ENCODE peak calls at places on chromosomes 7 and 10, in seven cellular contexts. S, C, Q, N, I, U and X are unnamed samples.

GRCh38 chr10:73759512-73760115 is 15.4 kb downstream of the SEC24C start:
- DNase-seq in I (no peak), N (no peak), U (no peak), C (no peak), Q (no peak), S (no peak), X (no peak)

GRCh38 chr10:29202541-29202940 is 86.3 kb upstream of the LYZL1 start:
- DNase-seq in I (no peak), S (no peak), N (no peak), C (no peak), U (no peak), Q (no peak), X (no peak)

GRCh38 chr7:159141660-159142059 is 3.0 kb downstream of the VIPR2 start:
- DNase-seq in Q (no peak), C (no peak), U (no peak), N (no peak), S (no peak), I (no peak), X (no peak)

GRCh38 chr10:53387546-53387945 is 615.0 kb upstream of the MBL2 start:
- DNase-seq in I (no peak), Q (no peak), N (no peak), C (no peak), S (no peak), U (no peak), X (no peak)

GRCh38 chr10:69965919-69966662 is 86.6 kb upstream of the MACROH2A2 start:
- DNase-seq in S (no peak), U (no peak), Q (no peak), I (peak), N (peak), C (no peak), X (no peak)

GRCh38 chr10:97520978-97521761 is 22.4 kb downstream of the UBTD1 start:
- DNase-seq in Q (no peak), C (no peak), N (no peak), I (no peak), S (no peak), U (no peak), X (no peak)

GRCh38 chr7:108211382-108212201 is 81.4 kb upstream of the LAMB4 start:
- DNase-seq in S (peak), N (peak), Q (peak), C (peak), I (no peak), U (peak), X (peak)

GRCh38 chr7:100483728-100484635 is at the start of gene NYAP1:
- DNase-seq in C (peak), S (no peak), N (peak), Q (peak), I (peak), U (no peak), X (no peak)

GRCh38 chr7:150900675-150901074 is 48.4 kb downstream of the AOC1 start:
- DNase-seq in N (no peak), I (no peak), C (no peak), Q (peak), U (no peak), S (no peak), X (no peak)

GRCh38 chr7:150902078-150903033 is 50.0 kb downstream of the AOC1 start:
- DNase-seq in N (no peak), Q (peak), C (no peak), I (no peak), U (no peak), S (no peak), X (no peak)

GRCh38 chr7:150903627-150904026 is 51.3 kb downstream of the AOC1 start:
- DNase-seq in I (no peak), N (peak), C (peak), Q (no peak), S (no peak), U (no peak), X (no peak)

GRCh38 chr7:150898475-150899011 is 46.2 kb downstream of the AOC1 start:
- DNase-seq in S (peak), U (no peak), I (peak), C (peak), N (peak), Q (peak), X (peak)

DNA sequence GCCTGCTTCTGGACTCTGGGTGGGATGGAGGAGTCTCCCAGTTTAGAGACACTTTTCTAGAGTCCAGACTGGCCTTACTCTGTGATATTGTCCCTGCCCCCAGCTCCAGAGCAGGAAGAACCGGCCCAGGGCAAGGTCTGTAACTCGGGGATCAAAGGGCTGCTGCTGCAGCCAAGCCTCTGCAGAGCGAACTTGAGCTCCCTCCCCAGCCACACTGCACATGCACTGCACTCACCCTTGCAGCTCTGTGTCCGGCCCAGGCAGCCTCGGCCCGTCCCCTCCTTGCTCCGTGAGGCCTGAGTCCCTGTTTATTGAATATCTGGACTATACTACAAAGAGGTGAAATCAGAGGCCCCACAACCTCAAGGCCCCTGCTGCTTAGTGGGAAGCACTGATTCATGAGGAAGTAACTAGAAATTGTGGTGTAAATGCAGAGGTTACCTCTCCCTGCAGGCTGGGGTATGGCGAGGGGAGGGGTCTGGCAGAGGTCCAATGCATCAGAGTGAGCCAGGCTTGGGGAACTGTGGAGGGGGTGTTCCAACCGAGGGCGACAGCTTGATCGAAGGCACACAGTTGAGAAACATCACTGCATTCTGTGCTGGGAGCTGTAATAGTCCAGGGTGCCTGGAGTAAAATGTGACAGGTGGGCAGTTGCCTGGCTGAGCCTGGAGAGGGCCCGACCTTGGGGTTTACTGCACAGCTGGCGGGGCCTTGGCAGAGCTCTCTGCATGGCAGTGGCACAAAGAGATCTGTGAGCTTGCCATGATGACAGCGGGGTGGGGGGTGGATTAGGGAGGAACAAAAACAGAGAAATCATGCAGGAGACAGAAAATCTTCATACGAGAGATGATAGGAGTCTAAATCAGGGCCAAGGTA is 49.1 kb downstream of the AOC1 start:
- DNase-seq in U (no peak), I (no peak), S (no peak), Q (peak), C (no peak), N (no peak), X (no peak)
- TF ChIP-seq CEBPB in U (no peak), I (no peak), S (no peak), Q (no peak), C (no peak), N (no peak), X (no peak)

DNA sequence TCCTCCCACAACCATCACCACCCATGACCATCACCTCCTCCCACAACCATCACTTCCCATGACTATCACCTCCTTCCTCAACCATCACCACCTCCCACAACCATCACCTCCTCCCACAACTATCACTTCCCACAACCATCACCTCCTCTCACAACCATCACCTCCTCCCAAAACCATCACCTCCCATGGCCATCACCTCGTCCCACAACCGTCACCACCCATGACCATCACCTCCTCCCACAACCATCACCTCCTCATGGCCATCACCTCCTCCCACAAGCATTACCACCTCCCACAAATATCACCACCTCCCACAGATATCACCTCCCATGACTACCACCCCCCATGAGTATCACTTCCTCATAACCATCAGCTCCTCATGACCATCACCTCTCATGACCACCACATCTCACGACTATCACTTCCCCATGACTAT is 52.2 kb downstream of the PDGFA start:
- DNase-seq in C (no peak), N (no peak), S (no peak), I (no peak), Q (no peak), U (no peak), X (no peak)
- TF ChIP-seq CEBPB in C (no peak), N (no peak), S (no peak), I (no peak), Q (no peak), U (no peak), X (no peak)

GRCh38 chr7:157943561-157943960 is 606.8 kb downstream of the DNAJB6 start:
- DNase-seq in S (no peak), I (no peak), Q (no peak), U (no peak), C (no peak), N (no peak), X (no peak)

GRCh38 chr7:157944051-157944450 is 607.2 kb downstream of the DNAJB6 start:
- DNase-seq in S (no peak), C (no peak), N (no peak), Q (no peak), I (no peak), U (no peak), X (no peak)

GRCh38 chr7:157946398-157947060 is 609.7 kb downstream of the DNAJB6 start:
- DNase-seq in S (no peak), I (no peak), Q (no peak), U (no peak), C (no peak), N (no peak), X (no peak)

GRCh38 chr7:157945401-157945800 is 608.6 kb downstream of the DNAJB6 start:
- DNase-seq in S (no peak), Q (no peak), N (no peak), I (no peak), U (no peak), C (no peak), X (no peak)

GRCh38 chr7:157944734-157945291 is 608.0 kb downstream of the DNAJB6 start:
- DNase-seq in C (no peak), S (no peak), N (no peak), U (no peak), I (no peak), Q (no peak), X (peak)
- TF ChIP-seq CEBPB in C (no peak), S (no peak), N (no peak), U (no peak), I (no peak), Q (no peak), X (no peak)

GRCh38 chr10:6025683-6026225 is 36.4 kb downstream of the IL2RA start:
- DNase-seq in C (no peak), I (no peak), U (no peak), N (no peak), Q (no peak), S (no peak), X (no peak)

GRCh38 chr10:6022693-6023092 is 39.5 kb downstream of the IL2RA start:
- DNase-seq in Q (no peak), S (no peak), I (no peak), N (no peak), U (no peak), C (no peak), X (no peak)

GRCh38 chr10:6024334-6024682 is 37.9 kb downstream of the IL2RA start:
- DNase-seq in N (no peak), U (no peak), Q (no peak), I (no peak), C (no peak), S (no peak), X (no peak)

GRCh38 chr10:6020806-6021205 is 41.4 kb downstream of the IL2RA start:
- DNase-seq in Q (no peak), S (no peak), C (no peak), N (no peak), I (no peak), U (no peak), X (no peak)

DNA sequence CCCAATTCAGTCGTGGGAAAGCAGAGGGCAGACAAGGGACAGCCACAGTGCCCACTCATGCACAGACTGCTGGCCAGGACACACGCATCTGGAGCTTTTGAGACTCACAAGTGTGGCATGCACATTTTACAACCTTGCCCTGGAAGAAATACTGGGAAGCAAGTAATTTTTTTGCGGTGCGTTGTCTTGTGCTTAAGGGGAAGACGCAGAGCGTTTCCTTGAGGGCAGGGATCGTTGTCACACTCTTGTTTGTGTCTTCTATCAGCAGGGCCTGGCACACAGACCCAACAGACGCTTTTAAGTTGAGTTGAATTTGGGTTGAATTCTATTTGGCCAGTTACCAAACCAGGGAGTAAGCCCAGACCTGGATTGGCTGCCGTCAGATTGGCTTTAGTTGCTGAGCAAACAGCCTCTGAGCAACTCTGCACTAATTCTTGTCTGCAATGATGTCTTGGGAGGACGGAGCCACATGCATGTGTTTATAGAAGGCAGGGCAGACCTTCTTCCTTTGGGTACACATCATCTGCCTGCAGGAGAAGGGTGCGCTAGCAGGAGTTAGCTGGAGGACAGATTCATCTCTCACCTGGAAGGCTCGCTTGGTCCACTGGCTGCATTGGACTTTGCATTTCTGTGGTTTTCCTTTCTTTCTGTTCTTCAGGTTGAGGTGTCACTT is 38.4 kb downstream of the IL2RA start:
- DNase-seq in I (no peak), S (no peak), Q (no peak), C (no peak), U (no peak), N (no peak), X (no peak)
- TF ChIP-seq CEBPB in I (no peak), S (no peak), Q (no peak), C (no peak), U (no peak), N (no peak), X (no peak)

GRCh38 chr10:95346715-95347401 is 56.1 kb upstream of the PDLIM1 start:
- DNase-seq in U (no peak), I (no peak), C (peak), S (peak), Q (no peak), N (no peak), X (peak)

GRCh38 chr10:95350830-95351228 is 60.0 kb upstream of the PDLIM1 start:
- DNase-seq in C (no peak), S (no peak), N (no peak), U (no peak), Q (no peak), I (no peak), X (peak)

GRCh38 chr10:95353123-95353522 is 62.3 kb upstream of the PDLIM1 start:
- DNase-seq in N (no peak), Q (no peak), I (no peak), U (no peak), C (no peak), S (no peak), X (no peak)

GRCh38 chr10:95352684-95353083 is 61.9 kb upstream of the PDLIM1 start:
- DNase-seq in I (no peak), U (no peak), Q (no peak), N (no peak), C (no peak), S (no peak), X (no peak)

GRCh38 chr10:95350212-95350829 is 59.5 kb upstream of the PDLIM1 start:
- DNase-seq in U (no peak), S (no peak), N (peak), C (no peak), I (no peak), Q (no peak), X (peak)
- TF ChIP-seq CEBPB in U (no peak), S (no peak), N (peak), C (peak), I (no peak), Q (peak), X (peak)

DNA sequence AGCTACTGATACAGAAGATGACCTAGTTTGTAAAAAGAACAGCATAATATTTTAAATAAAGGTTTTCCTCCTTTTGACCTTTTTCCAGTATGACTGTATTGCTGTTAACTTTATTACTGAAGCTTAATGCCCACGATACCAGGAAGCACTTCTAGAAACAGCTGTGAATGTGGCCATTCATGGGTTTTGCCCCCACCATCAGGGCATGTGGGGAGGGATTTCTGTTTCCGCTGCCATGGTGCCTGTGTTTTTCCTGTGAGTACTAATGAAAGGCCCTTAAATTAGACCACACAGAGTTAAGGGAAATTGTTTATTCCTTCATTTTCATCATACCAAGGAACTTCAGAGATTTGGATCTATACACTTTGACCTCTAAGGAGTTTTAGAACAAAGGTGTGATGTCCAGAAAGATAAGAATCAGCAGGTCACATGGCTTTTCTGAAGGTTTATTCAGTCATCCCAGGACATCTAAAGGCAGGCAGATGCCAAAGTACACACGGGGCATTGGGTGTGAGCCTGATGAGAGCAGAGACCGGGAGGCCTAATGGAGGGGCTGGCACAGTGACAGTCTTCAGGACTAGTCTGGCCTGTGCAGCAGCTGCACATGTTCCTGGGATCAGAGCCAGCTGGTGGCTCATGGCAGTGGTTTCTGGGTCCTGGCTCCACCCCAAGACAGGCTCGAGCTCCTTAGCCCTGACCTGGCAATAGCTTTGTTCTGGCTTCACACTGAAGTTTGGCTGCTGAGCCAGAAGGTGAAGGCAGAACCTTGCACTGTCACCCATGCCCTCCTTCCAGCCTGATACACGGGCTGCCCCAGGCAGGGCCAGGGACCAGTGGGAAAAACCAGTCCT is 190.9 kb downstream of the REEP3 start:
- DNase-seq in C (peak), I (no peak), S (peak), Q (no peak), N (peak), U (no peak), X (peak)
- TF ChIP-seq CEBPB in C (no peak), I (no peak), S (peak), Q (no peak), N (no peak), U (no peak), X (no peak)